ENCODE peak calls at places on chromosome 13, in five cellular contexts. R is neuronal stem cell, M is mesenchymal stem cell, S is H9, P is H1. H is an unnamed sample.

GRCh38 chr13:85558118-85558517 is 241.1 kb downstream of the SLITRK6 start:
- DNase-seq in S (no peak), P (no peak), M (no peak), R (no peak), H (no peak)

GRCh38 chr13:85148009-85148408 is 651.2 kb downstream of the SLITRK6 start:
- DNase-seq in S (no peak), M (no peak), R (peak; percentile 64), P (no peak), H (no peak)

GRCh38 chr13:42258747-42259146 is 13.2 kb upstream of the AKAP11 start:
- DNase-seq in P (peak; percentile 57), S (peak; percentile 72), R (no peak), M (no peak), H (no peak)

GRCh38 chr13:66933994-66934393 is 296.1 kb downstream of the PCDH9 start:
- DNase-seq in M (peak; percentile 38), R (no peak), S (no peak), P (no peak), H (no peak)

GRCh38 chr13:44212633-44213387 is 160.8 kb upstream of the SERP2 start:
- DNase-seq in S (no peak), M (peak; percentile 51), R (no peak), P (no peak), H (peak; percentile 81)

GRCh38 chr13:102191951-102192461 is 209.8 kb downstream of the FGF14 start:
- DNase-seq in R (peak; percentile 2), P (no peak), S (no peak), M (peak; percentile 59), H (no peak)

GRCh38 chr13:112202966-112203365 is 136.0 kb downstream of the SOX1 start:
- DNase-seq in S (no peak), R (no peak), P (no peak), M (no peak), H (no peak)

GRCh38 chr13:27171244-27171829 is at the start of gene USP12:
- DNase-seq in M (peak; percentile 24), S (peak; percentile 63), R (no peak), P (peak; percentile 76), H (no peak)

GRCh38 chr13:30224732-30225131 is 82.6 kb downstream of the KATNAL1 start:
- DNase-seq in S (no peak), P (no peak), M (peak; percentile 3), R (no peak), H (no peak)

GRCh38 chr13:42174344-42175162 is 97.4 kb upstream of the AKAP11 start:
- DNase-seq in R (no peak), P (no peak), S (no peak), M (peak; percentile 86), H (no peak)

GRCh38 chr13:78602561-78603239 is 652 bp downstream of the POU4F1 start:
- DNase-seq in P (peak; percentile 63), R (peak; percentile 23), M (no peak), S (peak; percentile 50), H (no peak)

GRCh38 chr13:44300895-44301638 is 72.6 kb upstream of the SERP2 start:
- DNase-seq in M (peak; percentile 76), P (no peak), R (no peak), S (no peak), H (peak; percentile 75)

GRCh38 chr13:94617389-94618000 is 15.8 kb downstream of the GPR180 start:
- DNase-seq in S (no peak), P (no peak), R (peak; percentile 35), M (peak; percentile 37), H (peak; percentile 60)

GRCh38 chr13:31029129-31029528 is 96.7 kb downstream of the TEX26 start:
- DNase-seq in M (no peak), R (no peak), P (no peak), S (no peak), H (no peak)

GRCh38 chr13:79407349-79407979 is 1.4 kb upstream of the RBM26 start:
- DNase-seq in P (no peak), S (no peak), M (no peak), R (no peak), H (no peak)

GRCh38 chr13:43964698-43965097 is 85.0 kb downstream of the LACC1 start:
- DNase-seq in S (no peak), M (no peak), P (no peak), R (no peak), H (peak; percentile 74)

GRCh38 chr13:19984430-19985218 is 26.1 kb downstream of the ZMYM2 start:
- DNase-seq in S (no peak), P (no peak), M (peak; percentile 60), R (peak; percentile 3), H (peak; percentile 11)

GRCh38 chr13:99198630-99199029 is 2.0 kb upstream of the UBAC2 start:
- DNase-seq in S (no peak), M (no peak), R (no peak), P (no peak), H (peak; percentile 95)

GRCh38 chr13:99199541-99200432 is 867 bp upstream of the UBAC2 start:
- DNase-seq in R (no peak), P (no peak), M (peak; percentile 37), S (no peak), H (peak; percentile 49)

GRCh38 chr13:99197257-99197651 is 3.4 kb upstream of the UBAC2 start:
- DNase-seq in R (no peak), S (no peak), M (no peak), P (no peak), H (peak; percentile 45)

GRCh38 chr13:99203601-99204579 is 3.2 kb downstream of the UBAC2 start:
- DNase-seq in R (no peak), S (no peak), M (no peak), P (no peak), H (no peak)

DNA sequence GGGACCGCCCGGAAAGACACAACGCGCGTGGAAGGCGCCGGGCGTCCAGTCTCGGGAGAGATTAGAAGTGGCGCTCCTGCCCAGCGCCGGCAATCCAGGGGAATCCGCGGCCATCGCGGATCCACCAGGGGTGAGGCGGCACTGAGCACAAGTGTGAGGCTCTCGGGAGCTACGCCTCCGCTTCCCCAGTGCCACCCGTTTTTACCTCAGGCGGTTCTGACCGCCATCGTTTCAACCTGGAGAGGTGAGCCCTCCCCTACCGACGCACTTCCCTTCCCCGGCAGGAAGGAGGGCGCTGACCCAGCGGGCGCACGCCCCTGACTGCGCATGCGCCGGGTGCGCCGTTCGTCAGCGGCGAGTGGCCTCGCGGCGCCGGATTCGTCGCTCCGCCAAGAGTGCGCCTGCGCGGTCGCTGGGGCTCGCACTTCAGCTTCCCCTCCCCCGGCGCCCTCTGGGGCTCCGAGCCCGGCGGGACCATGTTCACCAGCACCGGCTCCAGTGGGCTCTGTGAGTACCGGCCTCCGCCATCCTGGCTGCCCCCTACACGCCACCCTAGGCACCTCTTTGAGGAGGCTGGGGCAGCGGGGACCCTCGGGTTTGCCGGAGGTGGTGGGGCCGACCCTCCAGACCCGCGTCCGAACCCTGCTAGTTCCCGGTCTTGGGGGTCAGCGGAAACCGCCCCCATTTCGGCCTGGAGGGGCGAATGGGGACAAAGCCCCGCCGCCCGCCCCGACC is at the start of gene UBAC2:
- DNase-seq in P (peak; percentile 96), S (peak; percentile 94), R (peak; percentile 96), M (peak; percentile 92), H (peak; percentile 99)
- H4K8ac ChIP-seq in P (peak within 1 kb of the TSS; percentile 99), S (no peak within 1 kb of the TSS), R (no peak within 1 kb of the TSS), M (peak within 1 kb of the TSS; percentile 99), H (peak within 1 kb of the TSS; percentile 97)

GRCh38 chr13:77185721-77186120 is 141.2 kb downstream of the MYCBP2 start:
- DNase-seq in R (no peak), M (no peak), S (no peak), P (no peak), H (peak; percentile 30)

GRCh38 chr13:77177646-77178045 is 149.2 kb downstream of the MYCBP2 start:
- DNase-seq in S (no peak), R (no peak), P (no peak), M (no peak), H (peak; percentile 2)

GRCh38 chr13:77176350-77176749 is 149.4 kb upstream of the FBXL3 start:
- DNase-seq in R (no peak), P (no peak), S (no peak), M (peak; percentile 49), H (peak; percentile 86)

GRCh38 chr13:77184455-77184854 is 142.4 kb downstream of the MYCBP2 start:
- DNase-seq in P (no peak), M (no peak), S (no peak), R (no peak), H (peak; percentile 15)

GRCh38 chr13:77180011-77180410 is 146.9 kb downstream of the MYCBP2 start:
- DNase-seq in P (no peak), M (no peak), S (no peak), R (no peak), H (peak; percentile 87)
- H2BK12ac ChIP-seq in P (no peak overlapping the region), M (no peak overlapping the region), S (no peak overlapping the region), R (no peak overlapping the region), H (no peak overlapping the region)

GRCh38 chr13:49649244-49649962 is 21.1 kb downstream of the ARL11 start:
- DNase-seq in M (peak; percentile 67), R (no peak), P (no peak), S (no peak), H (no peak)

GRCh38 chr13:49652691-49653305 is 24.5 kb downstream of the ARL11 start:
- DNase-seq in P (peak; percentile 52), S (peak; percentile 70), R (peak; percentile 36), M (peak; percentile 54), H (peak; percentile 14)

GRCh38 chr13:49646688-49647087 is 18.4 kb downstream of the ARL11 start:
- DNase-seq in P (no peak), S (no peak), M (no peak), R (no peak), H (no peak)

GRCh38 chr13:49651775-49652690 is 23.7 kb downstream of the ARL11 start:
- DNase-seq in P (no peak), R (no peak), M (no peak), S (no peak), H (no peak)

GRCh38 chr13:49649963-49650312 is 21.6 kb downstream of the ARL11 start:
- DNase-seq in P (no peak), M (peak; percentile 58), R (no peak), S (no peak), H (no peak)
- H4K8ac ChIP-seq in P (no peak overlapping the region), M (peak overlapping the region; percentile 19), R (no peak overlapping the region), S (no peak overlapping the region), H (no peak overlapping the region)

GRCh38 chr13:113669231-113669870 is 2.3 kb downstream of the GRK1 start:
- DNase-seq in P (no peak), M (no peak), S (no peak), R (no peak), H (no peak)

GRCh38 chr13:113669871-113670341 is 2.9 kb downstream of the GRK1 start:
- DNase-seq in P (no peak), S (no peak), M (no peak), R (no peak), H (no peak)

GRCh38 chr13:113670541-113670940 is 3.5 kb downstream of the GRK1 start:
- DNase-seq in M (no peak), P (no peak), R (no peak), S (no peak), H (no peak)

GRCh38 chr13:113671066-113672001 is 4.3 kb downstream of the GRK1 start:
- DNase-seq in R (no peak), M (no peak), P (no peak), S (no peak), H (no peak)

DNA sequence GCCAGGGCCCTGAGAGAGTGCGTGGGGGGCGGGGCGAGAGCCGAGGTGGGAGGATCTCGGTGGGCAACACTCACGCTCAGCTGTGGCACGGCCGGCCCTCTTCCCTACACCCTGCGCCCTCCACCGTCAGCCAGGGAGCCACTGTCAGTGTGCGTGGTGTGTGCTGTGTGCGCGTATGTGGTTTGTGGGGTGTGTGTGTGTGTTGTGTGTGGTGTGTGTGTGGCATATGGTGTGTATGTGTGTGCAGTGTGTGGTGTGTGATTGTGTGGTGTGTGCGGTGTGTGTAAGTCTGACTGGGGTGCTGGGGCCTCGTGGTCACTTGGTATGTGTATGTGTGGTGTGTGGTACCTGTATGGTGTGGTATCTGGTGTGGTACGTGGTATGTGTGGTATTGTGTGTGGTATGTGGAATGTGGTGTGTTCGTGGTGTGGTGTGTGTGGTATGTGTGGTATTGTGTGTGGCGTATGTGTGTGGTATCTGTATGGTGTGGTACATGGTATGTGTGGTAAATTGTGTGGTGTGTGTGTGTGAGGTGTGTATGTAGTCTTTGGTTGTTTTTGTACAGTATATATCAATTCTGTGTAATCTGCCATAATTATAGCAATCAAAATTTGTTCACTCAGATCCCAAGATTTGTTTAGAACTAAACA is 5.1 kb downstream of the GRK1 start:
- DNase-seq in S (no peak), M (no peak), P (no peak), R (no peak), H (no peak)
- H2BK12ac ChIP-seq in S (no peak overlapping the region), M (no peak overlapping the region), P (peak overlapping the region; percentile 96), R (peak overlapping the region; percentile 43), H (no peak overlapping the region)

H was measured in trophoblast cell.